ENCODE peak calls at places on chromosomes 13 and 19, in four cellular contexts. U, S, M and F are unnamed samples.

GRCh38 chr19:48779636-48780035 is 24.3 kb downstream of the FGF21 start:
- DNase-seq in U (no peak), M (no peak), S (no peak), F (no peak)

GRCh38 chr19:43906774-43907173 is 28.3 kb downstream of the ZNF45 start:
- DNase-seq in M (no peak), S (no peak), U (no peak), F (no peak)

GRCh38 chr13:24381539-24382265 is 72.3 kb downstream of the C1QTNF9 start:
- DNase-seq in U (peak), S (no peak), M (peak), F (peak)

GRCh38 chr13:109160887-109161669 is 531.7 kb downstream of the MYO16 start:
- DNase-seq in S (no peak), M (no peak), U (peak), F (no peak)

GRCh38 chr13:21012841-21013681 is 48.3 kb downstream of the LATS2 start:
- DNase-seq in U (peak), M (no peak), S (peak), F (no peak)

GRCh38 chr13:98401936-98402335 is 175.0 kb downstream of the STK24 start:
- DNase-seq in M (no peak), U (no peak), S (no peak), F (no peak)

GRCh38 chr19:34975056-34975455 is 11.0 kb upstream of the ZNF792 start:
- DNase-seq in S (no peak), M (no peak), U (no peak), F (no peak)

GRCh38 chr13:79490846-79491245 is 9.9 kb downstream of the NDFIP2 start:
- DNase-seq in M (no peak), S (no peak), U (no peak), F (no peak)

GRCh38 chr13:100209857-100210580 is 121.1 kb downstream of the PCCA start:
- DNase-seq in S (no peak), U (peak), M (peak), F (no peak)

GRCh38 chr13:93151277-93151676 is 75.3 kb upstream of the GPC6 start:
- DNase-seq in S (no peak), U (peak), M (peak), F (no peak)

GRCh38 chr19:11194173-11194572 is 3.2 kb downstream of the KANK2 start:
- DNase-seq in M (no peak), U (no peak), S (no peak), F (no peak)
- H3K4me3 ChIP-seq in M (peak), U (peak), S (no peak), F (peak)

DNA sequence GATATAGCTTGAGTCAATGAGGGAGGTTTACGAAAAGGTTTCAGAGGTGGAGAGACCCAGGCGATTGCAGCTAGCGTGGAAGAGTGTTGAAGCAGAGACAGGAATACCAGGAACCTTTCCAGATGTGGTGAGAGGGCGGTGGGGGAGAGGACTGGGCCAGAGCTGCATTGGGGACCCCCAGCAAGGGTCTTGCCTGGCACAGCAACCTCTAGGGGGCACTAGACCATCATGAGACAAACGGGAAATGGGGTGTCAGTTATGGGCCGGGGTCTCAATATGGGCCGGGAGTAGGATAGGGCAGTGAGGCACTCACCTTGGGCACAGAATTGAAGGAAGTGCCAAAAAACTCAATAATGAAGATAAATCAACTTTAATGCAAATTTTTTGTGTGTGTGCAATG is 2.1 kb upstream of the LRP3 start:
- DNase-seq in U (no peak), M (no peak), S (no peak), F (peak)
- TF ChIP-seq CTCF in U (peak), M (peak), S (no peak), F (no peak)

DNA sequence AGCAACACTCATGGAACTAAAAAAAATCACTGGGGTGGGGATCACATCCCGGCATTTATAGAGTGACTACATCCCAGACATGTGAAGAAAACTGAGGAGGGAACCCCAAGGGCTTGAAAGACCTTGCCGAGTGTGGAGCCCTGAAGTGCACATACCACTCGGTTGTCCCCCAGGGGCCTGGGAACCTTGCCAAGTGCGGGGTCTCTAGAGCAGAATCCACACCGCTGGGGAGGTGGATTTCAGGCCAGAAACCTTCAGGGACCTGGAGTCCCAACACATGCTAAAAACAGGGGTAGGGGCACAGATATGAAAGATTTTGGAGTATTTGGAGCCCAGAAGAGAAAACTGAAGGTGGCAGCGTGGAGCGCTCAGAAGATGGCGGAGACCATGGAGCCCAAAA is 35.2 kb downstream of the ERICH4 start:
- DNase-seq in U (no peak), S (no peak), M (no peak), F (no peak)
- H3K4me3 ChIP-seq in U (no peak), S (no peak), M (no peak), F (peak)

DNA sequence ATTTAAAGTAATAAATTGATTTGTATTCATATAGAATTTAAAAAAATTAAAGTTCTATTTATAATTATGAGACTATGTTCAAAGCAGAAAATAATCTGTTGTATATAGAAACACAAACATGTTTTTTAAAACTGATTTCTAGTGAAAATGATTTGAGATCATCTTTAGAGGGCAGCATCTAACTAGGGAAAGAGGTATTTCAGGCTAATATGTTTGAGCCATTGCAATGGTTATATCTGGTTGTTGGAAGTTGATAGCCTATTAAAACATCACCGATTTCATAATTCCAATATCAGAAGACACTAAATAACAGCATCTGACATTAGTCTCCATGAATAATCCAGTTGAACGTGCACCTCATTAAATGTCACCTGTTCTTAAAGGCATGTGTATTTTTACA is 79.8 kb upstream of the SLITRK6 start:
- DNase-seq in S (no peak), M (no peak), U (no peak), F (no peak)
- TF ChIP-seq CTCF in S (no peak), M (no peak), U (no peak), F (no peak)

GRCh38 chr19:1066748-1067340 is at the start of gene ARHGAP45:
- DNase-seq in S (no peak), U (no peak), M (no peak), F (peak)
- H3K4me3 ChIP-seq in S (peak), U (peak), M (peak), F (peak)

GRCh38 chr13:26589754-26590153 is 32.3 kb downstream of the WASF3 start:
- DNase-seq in M (peak), S (no peak), U (peak), F (no peak)

GRCh38 chr13:26584713-26585112 is 27.2 kb downstream of the WASF3 start:
- DNase-seq in M (peak), U (peak), S (no peak), F (no peak)

GRCh38 chr13:26587251-26587650 is 29.8 kb downstream of the WASF3 start:
- DNase-seq in M (no peak), U (no peak), S (no peak), F (no peak)

GRCh38 chr13:26583662-26584061 is 26.2 kb downstream of the WASF3 start:
- DNase-seq in S (no peak), M (no peak), U (no peak), F (no peak)

GRCh38 chr13:26585136-26585535 is 27.7 kb downstream of the WASF3 start:
- DNase-seq in U (peak), M (no peak), S (no peak), F (no peak)
- TF ChIP-seq CTCF in U (no peak), M (no peak), S (no peak), F (no peak)